ENCODE peak calls at places on chromosomes 12 and 14, in eight cellular contexts. E is cardiac fibroblast; C is tibial artery; G is cardiac muscle cell; D is CD4-positive, CD25-positive, alpha-beta regulatory T cell; M is pancreas; W is coronary artery; B is epithelial cell of proximal tubule. X is an unnamed sample.

GRCh38 chr14:96568646-96569045 is 66.5 kb downstream of the PAPOLA start:
- DNase-seq in W (no peak), C (no peak), G (no peak), M (no peak), D (no peak), E (no peak), B (no peak), X (no peak)

GRCh38 chr12:121793501-121793835 is at the start of gene RHOF:
- DNase-seq in M (no peak), W (no peak), G (peak; percentile 51), D (no peak), C (no peak), E (no peak), B (no peak), X (no peak)

GRCh38 chr14:99348816-99349609 is 77.0 kb upstream of the BCL11B start:
- DNase-seq in E (no peak), B (no peak), D (no peak), W (no peak), C (no peak), G (no peak), M (peak; percentile 77), X (no peak)

GRCh38 chr14:100536721-100537700 is 50.2 kb downstream of the BEGAIN start:
- DNase-seq in E (no peak), D (no peak), B (no peak), M (peak; percentile 37), G (no peak), C (peak; percentile 8), W (peak; percentile 70), X (no peak)

GRCh38 chr12:13562915-13563742 is 366.6 kb downstream of the EMP1 start:
- DNase-seq in G (no peak), D (no peak), M (no peak), E (no peak), B (no peak), C (no peak), W (no peak), X (no peak)

GRCh38 chr12:68944296-68945076 is 11.5 kb upstream of the CPM start:
- DNase-seq in E (no peak), W (no peak), M (no peak), D (no peak), B (no peak), C (no peak), G (no peak), X (no peak)

GRCh38 chr14:95500772-95501401 is 15.6 kb downstream of the SYNE3 start:
- DNase-seq in M (no peak), W (no peak), B (no peak), G (no peak), E (peak; percentile 89), C (peak; percentile 76), D (no peak), X (no peak)

GRCh38 chr12:62625238-62625637 is 158.6 kb downstream of the MON2 start:
- DNase-seq in E (peak; percentile 77), W (no peak), D (no peak), M (no peak), B (peak; percentile 80), G (no peak), C (no peak), X (no peak)

GRCh38 chr14:85437143-85437542 is 92.8 kb upstream of the FLRT2 start:
- DNase-seq in E (peak; percentile 74), C (no peak), B (no peak), G (no peak), W (no peak), M (peak; percentile 40), D (no peak), X (no peak)

GRCh38 chr14:63727231-63727735 is 582 bp downstream of the SGPP1 start:
- DNase-seq in W (peak; percentile 78), B (no peak), C (peak; percentile 36), G (peak; percentile 69), D (peak; percentile 12), E (peak; percentile 38), M (peak; percentile 27), X (no peak)

DNA sequence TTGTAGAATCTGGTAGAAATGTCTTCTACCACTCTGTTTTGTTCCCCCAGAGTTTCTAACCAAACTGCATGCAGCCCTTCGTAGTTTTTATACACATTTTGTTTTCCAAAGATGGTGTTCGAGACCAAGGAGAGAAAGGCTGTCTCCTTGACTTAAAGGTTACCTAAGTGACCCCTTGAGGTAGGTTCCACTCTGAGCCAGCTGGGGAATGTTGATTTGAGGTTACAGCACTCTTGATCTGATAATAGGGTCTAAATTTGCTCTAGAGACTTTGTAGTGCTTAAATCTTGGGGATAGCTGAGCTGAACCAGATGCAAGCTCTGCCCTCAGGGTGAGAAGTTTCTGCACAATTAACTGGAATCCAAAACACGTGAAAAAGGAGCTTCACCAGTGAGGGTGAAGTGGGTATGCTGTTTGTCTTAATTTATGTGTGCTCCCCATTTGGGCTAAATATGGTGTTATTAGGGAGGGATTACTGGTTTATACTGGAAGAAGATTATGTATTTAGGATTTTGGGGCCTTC is 3.1 kb downstream of the TMBIM6 start:
- DNase-seq in W (no peak), B (no peak), G (no peak), M (no peak), C (no peak), E (no peak), D (no peak), X (no peak)
- H3K4me3 ChIP-seq in W (no peak overlapping the region), B (no peak overlapping the region), G (no peak overlapping the region), M (no peak overlapping the region), C (no peak overlapping the region), E (no peak overlapping the region), D (peak overlapping the region; percentile 95), X (no peak overlapping the region)

DNA sequence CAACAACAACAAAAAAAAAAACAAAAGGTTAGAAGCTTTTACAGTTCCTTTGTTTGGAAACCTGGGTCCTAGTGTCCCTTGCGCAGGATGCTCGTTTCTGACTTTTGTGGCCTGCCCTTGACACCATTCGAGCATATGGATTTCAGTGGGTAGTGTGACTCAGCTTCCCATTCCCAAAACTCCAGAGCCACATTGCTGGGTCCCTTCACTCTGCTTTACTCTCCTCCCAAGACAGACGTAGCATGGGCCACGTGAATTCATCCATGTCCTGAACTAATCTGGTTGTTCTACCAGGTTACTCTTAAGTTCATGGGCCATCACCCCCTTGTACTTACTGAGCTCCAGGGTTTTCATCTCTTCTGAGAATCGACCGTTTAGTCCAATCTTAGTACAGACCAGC is 68.0 kb upstream of the MAX start:
- DNase-seq in E (no peak), B (no peak), C (no peak), D (no peak), M (no peak), G (no peak), W (no peak), X (no peak)
- H3K4me3 ChIP-seq in E (no peak overlapping the region), B (peak overlapping the region; percentile 52), C (no peak overlapping the region), D (peak overlapping the region; percentile 79), M (no peak overlapping the region), G (no peak overlapping the region), W (peak overlapping the region; percentile 55), X (peak overlapping the region; percentile 47)

DNA sequence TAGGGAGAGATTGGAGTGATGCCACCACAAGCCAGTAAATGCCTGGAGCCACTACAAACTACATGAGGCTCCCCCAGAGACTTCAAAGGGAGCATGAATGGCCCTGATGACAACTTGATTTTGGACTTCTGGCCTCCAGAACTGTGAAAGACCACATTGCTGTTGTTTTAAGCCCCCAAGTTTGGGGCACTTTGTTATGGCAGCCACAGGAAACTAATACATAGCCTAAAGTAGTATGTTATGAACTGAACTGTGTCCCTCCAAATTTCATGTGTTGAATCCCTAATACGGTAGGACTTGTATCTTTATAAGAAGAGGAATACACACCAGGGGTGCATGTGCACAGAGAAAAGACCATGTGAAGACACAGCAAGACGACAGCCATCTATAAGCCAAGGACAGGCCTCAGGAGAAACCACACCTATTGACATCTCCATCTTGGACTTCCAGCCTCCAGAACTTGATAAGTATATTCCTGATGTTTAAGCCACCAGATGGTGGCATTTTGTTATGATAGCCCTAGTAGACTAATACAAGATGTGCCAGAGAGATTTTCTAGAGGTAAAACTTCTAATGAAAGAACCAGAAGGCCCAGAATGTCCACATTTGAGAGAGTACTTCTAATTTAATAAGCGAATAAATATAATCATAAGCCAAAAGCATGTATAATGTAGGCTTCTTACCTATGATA is 127.1 kb upstream of the BMP4 start:
- DNase-seq in C (no peak), G (no peak), B (no peak), E (no peak), M (no peak), D (no peak), W (no peak), X (no peak)
- H3K4me3 ChIP-seq in C (no peak overlapping the region), G (no peak overlapping the region), B (no peak overlapping the region), E (no peak overlapping the region), M (no peak overlapping the region), D (no peak overlapping the region), W (no peak overlapping the region), X (no peak overlapping the region)

GRCh38 chr14:101933209-101933608 is 31.2 kb upstream of the DYNC1H1 start:
- DNase-seq in B (no peak), G (no peak), E (no peak), D (no peak), C (no peak), W (no peak), M (no peak), X (no peak)

GRCh38 chr14:101929096-101929495 is 35.3 kb upstream of the DYNC1H1 start:
- DNase-seq in G (no peak), C (no peak), M (no peak), W (no peak), D (no peak), E (no peak), B (no peak), X (no peak)

GRCh38 chr14:101934751-101935150 is 29.6 kb upstream of the DYNC1H1 start:
- DNase-seq in G (no peak), E (no peak), W (no peak), D (no peak), C (no peak), B (no peak), M (no peak), X (no peak)

GRCh38 chr14:101929946-101930345 is 34.4 kb upstream of the DYNC1H1 start:
- DNase-seq in D (no peak), M (no peak), B (no peak), C (no peak), E (no peak), W (no peak), G (no peak), X (no peak)

DNA sequence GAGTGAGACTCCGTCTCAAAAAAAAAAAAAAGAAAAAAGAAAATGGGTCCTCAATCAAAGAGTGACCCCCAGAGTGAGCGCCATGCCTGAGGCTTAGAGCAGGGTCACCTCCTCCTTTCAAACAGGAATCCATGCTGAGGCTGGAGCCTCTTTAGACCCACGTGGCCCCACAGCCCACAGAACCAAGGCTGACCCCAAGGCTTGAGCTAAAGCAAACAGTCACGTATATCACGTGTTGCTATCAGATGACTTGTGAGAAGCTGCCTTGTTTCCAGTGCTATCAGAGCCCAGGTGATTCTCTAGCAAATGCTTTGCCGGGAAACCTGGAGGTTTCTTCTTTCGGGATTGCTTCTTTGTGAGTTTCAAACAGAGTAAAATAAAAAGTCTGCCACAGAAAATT is 31.7 kb upstream of the DYNC1H1 start:
- DNase-seq in D (no peak), W (no peak), B (no peak), M (no peak), C (no peak), E (no peak), G (no peak), X (no peak)
- H3K4me3 ChIP-seq in D (no peak overlapping the region), W (no peak overlapping the region), B (no peak overlapping the region), M (no peak overlapping the region), C (no peak overlapping the region), E (no peak overlapping the region), G (no peak overlapping the region), X (no peak overlapping the region)

X was measured in naive thymus-derived CD4-positive, alpha-beta T cell.